ENCODE peak calls at places on chromosome 10, in ten cellular contexts. O is glutamatergic neuron; T is endothelial cell; E is activated CD8-positive, alpha-beta T cell treated with anti-CD3 and anti-CD28 coated beads for 36 hours; Q is fibroblast of mammary gland; G is LNCaP clone FGC; B is AG09309; H is SK-N-SH; F is lower leg skin; P is CD8-positive, alpha-beta T cell. I is an unnamed sample.

GRCh38 chr10:78925800-78926319 is 142.9 kb upstream of the ZMIZ1 start:
- DNase-seq in O (no peak), T (no peak), E (no peak), Q (peak; percentile 97), G (no peak), B (peak; percentile 96), H (no peak), F (no peak), P (no peak), I (peak; percentile 94)

GRCh38 chr10:46019541-46020343 is 10.7 kb downstream of the NCOA4 start:
- DNase-seq in O (no peak), T (no peak), E (peak; percentile 19), Q (no peak), G (no peak), B (no peak), H (no peak), F (no peak), P (no peak), I (no peak)

GRCh38 chr10:48737866-48738265 is 53.2 kb downstream of the WDFY4 start:
- DNase-seq in O (no peak), T (no peak), E (no peak), Q (no peak), G (no peak), B (no peak), H (no peak), F (no peak), P (no peak), I (peak; percentile 27)

GRCh38 chr10:130360826-130361311 is 224.7 kb downstream of the GLRX3 start:
- DNase-seq in O (no peak), T (no peak), E (no peak), Q (no peak), G (peak; percentile 25), B (no peak), H (peak; percentile 84), F (peak; percentile 42), P (no peak), I (no peak)

GRCh38 chr10:69572159-69573055 is 815 bp downstream of the NEUROG3 start:
- DNase-seq in O (peak; percentile 71), T (no peak), E (peak; percentile 66), Q (peak; percentile 20), G (no peak), B (no peak), H (peak; percentile 49), F (peak; percentile 79), P (no peak), I (no peak)

GRCh38 chr10:70296406-70296899 is 12.6 kb upstream of the NPFFR1 start:
- DNase-seq in O (no peak), T (no peak), E (no peak), Q (peak; percentile 96), G (no peak), B (peak; percentile 56), H (peak; percentile 80), F (peak; percentile 96), P (no peak), I (peak; percentile 94)

GRCh38 chr10:117801691-117802090 is 245.1 kb downstream of the RAB11FIP2 start:
- DNase-seq in O (no peak), T (no peak), E (no peak), Q (no peak), G (no peak), B (no peak), H (no peak), F (no peak), P (no peak), I (peak; percentile 25)

GRCh38 chr10:1629326-1630036 is 107.8 kb downstream of the ADARB2 start:
- DNase-seq in O (no peak), T (no peak), E (no peak), Q (no peak), G (no peak), B (no peak), H (no peak), F (peak; percentile 58), P (no peak), I (peak; percentile 55)

GRCh38 chr10:104922810-104923209 is 281.7 kb downstream of the SORCS3 start:
- DNase-seq in O (no peak), T (no peak), E (no peak), Q (no peak), G (no peak), B (no peak), H (no peak), F (no peak), P (no peak), I (no peak)

GRCh38 chr10:29731760-29732159 is 97.0 kb upstream of the SVIL start:
- DNase-seq in O (peak; percentile 80), T (no peak), E (no peak), Q (no peak), G (no peak), B (no peak), H (no peak), F (no peak), P (no peak), I (no peak)

GRCh38 chr10:75770634-75771081 is 339.2 kb downstream of the LRMDA start:
- DNase-seq in O (no peak), T (no peak), E (no peak), Q (peak; percentile 97), G (no peak), B (no peak), H (no peak), F (no peak), P (no peak), I (no peak)

GRCh38 chr10:54234832-54235231 is 566.2 kb downstream of the PCDH15 start:
- DNase-seq in O (no peak), T (no peak), E (no peak), Q (no peak), G (no peak), B (no peak), H (no peak), F (no peak), P (no peak), I (no peak)

GRCh38 chr10:21265622-21266021 is 259.9 kb downstream of the SKIDA1 start:
- DNase-seq in O (no peak), T (no peak), E (no peak), Q (peak; percentile 78), G (no peak), B (no peak), H (no peak), F (no peak), P (no peak), I (peak; percentile 83)

DNA sequence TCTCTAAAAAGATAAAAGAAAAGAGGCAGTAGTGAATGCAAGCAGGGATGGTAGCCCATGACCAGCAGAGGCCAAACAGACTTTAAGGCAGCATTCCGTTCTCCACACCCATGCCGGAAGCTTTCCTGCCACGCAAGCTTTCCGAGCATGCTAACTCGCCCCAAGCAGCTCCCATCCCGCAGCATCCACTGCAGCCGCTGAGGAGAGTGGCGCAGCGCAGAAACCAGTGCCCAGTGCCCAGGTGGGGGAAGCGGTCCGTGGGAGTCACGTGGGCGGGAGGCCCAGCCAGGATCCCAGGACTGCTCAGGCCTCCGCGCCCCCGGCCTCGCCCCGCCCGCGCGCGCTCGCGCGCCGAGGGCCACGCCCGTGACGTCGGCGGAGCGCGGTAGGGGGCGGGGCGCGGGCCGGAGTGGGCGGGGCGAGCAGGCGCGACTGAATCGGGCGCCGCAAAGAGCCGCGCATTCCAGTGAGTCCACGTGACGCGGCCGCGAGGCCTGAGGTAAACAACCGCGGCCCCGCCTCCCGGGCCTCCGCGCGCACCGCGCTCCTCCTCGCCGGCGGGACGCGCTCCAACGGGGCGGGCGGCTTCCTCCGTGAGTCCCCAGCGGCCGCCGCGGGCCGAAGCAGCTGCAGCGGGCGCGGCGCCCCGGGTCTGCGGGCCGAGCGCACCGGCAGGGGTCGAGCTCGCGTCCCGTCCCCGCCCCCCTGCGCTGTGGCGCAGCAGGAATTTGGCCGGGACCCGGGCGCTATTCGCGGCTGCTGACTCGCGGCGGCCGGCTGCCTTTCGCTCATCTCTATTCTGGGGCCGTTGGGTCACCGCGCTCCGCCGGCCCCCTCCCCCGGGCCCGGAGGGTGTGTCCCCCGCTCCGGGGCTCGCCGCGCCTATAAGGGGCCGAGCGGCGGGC is at the start of gene OTUD1:
- DNase-seq in O (peak; percentile 91), T (peak; percentile 94), E (peak; percentile 92), Q (peak; percentile 88), G (peak; percentile 74), B (peak; percentile 66), H (peak; percentile 95), F (peak; percentile 99), P (peak; percentile 93), I (peak; percentile 93)
- TF ChIP-seq CTCF in O (no peak), T (no peak), E (no peak), Q (no peak), G (peak; percentile 28), B (no peak), H (no peak), F (no peak), P (no peak), I (no peak)

GRCh38 chr10:17257466-17258321 is 29.7 kb downstream of the VIM start:
- DNase-seq in O (peak; percentile 31), T (peak; percentile 69), E (peak; percentile 64), Q (peak; percentile 83), G (peak; percentile 31), B (no peak), H (peak; percentile 55), F (no peak), P (peak; percentile 54), I (peak; percentile 78)
- TF ChIP-seq CTCF in O (peak; percentile 79), T (peak; percentile 86), E (peak; percentile 83), Q (peak; percentile 88), G (peak; percentile 79), B (peak; percentile 80), H (peak; percentile 89), F (no peak), P (peak; percentile 87), I (peak; percentile 68)

GRCh38 chr10:131982796-131983195 is 1.1 kb upstream of the BNIP3 start:
- DNase-seq in O (no peak), T (no peak), E (no peak), Q (no peak), G (no peak), B (no peak), H (no peak), F (no peak), P (no peak), I (no peak)

GRCh38 chr10:131982185-131982756 is 548 bp upstream of the BNIP3 start:
- DNase-seq in O (no peak), T (no peak), E (no peak), Q (no peak), G (no peak), B (no peak), H (peak; percentile 72), F (no peak), P (no peak), I (no peak)

GRCh38 chr10:131980757-131981428 is 830 bp downstream of the BNIP3 start:
- DNase-seq in O (peak; percentile 65), T (no peak), E (no peak), Q (peak; percentile 17), G (no peak), B (no peak), H (peak; percentile 68), F (no peak), P (no peak), I (no peak)

GRCh38 chr10:131980321-131980720 is 1.4 kb downstream of the BNIP3 start:
- DNase-seq in O (no peak), T (no peak), E (no peak), Q (no peak), G (no peak), B (no peak), H (no peak), F (no peak), P (no peak), I (no peak)

GRCh38 chr10:131981429-131982184 is at the start of gene BNIP3:
- DNase-seq in O (peak; percentile 99), T (peak; percentile 98), E (peak; percentile 88), Q (peak; percentile 88), G (peak; percentile 79), B (peak; percentile 63), H (peak; percentile 100), F (peak; percentile 99), P (peak; percentile 93), I (peak; percentile 91)
- TF ChIP-seq CTCF in O (peak; percentile 1), T (peak; percentile 20), E (no peak), Q (no peak), G (peak; percentile 17), B (no peak), H (peak; percentile 1), F (no peak), P (no peak), I (no peak)

GRCh38 chr10:86110156-86110786 is 256.3 kb downstream of the GRID1 start:
- DNase-seq in O (no peak), T (peak; percentile 37), E (peak; percentile 11), Q (no peak), G (no peak), B (no peak), H (no peak), F (peak; percentile 58), P (no peak), I (no peak)
- TF ChIP-seq CTCF in O (no peak), T (peak; percentile 40), E (peak; percentile 44), Q (peak; percentile 9), G (no peak), B (no peak), H (no peak), F (no peak), P (no peak), I (no peak)

I was measured in MCF 10A.